ENCODE peak calls at places on chromosomes 5 and 9, in six cellular contexts. One of them, this sample, is unnamed.

GRCh38 chr5:143550985-143551630 is 147.6 kb upstream of the NR3C1 start:
- DNase-seq in NB4: no peak
- DNase-seq in endothelial cell: no peak
- DNase-seq in Panc1: no peak
- DNase-seq in H9: no peak
- DNase-seq in neural crest cell: no peak
- DNase-seq in this sample: no peak

GRCh38 chr5:107670927-107671741 is at the start of gene EFNA5:
- DNase-seq in NB4: peak; percentile 16
- DNase-seq in endothelial cell: peak; percentile 55
- DNase-seq in Panc1: no peak
- DNase-seq in H9: peak; percentile 66
- DNase-seq in neural crest cell: peak; percentile 35
- DNase-seq in this sample: peak; percentile 73

GRCh38 chr5:111720333-111720890 is 36.6 kb downstream of the NREP start:
- DNase-seq in NB4: no peak
- DNase-seq in endothelial cell: no peak
- DNase-seq in Panc1: no peak
- DNase-seq in H9: no peak
- DNase-seq in neural crest cell: no peak
- DNase-seq in this sample: no peak

GRCh38 chr9:38068866-38069628 is at the start of gene SHB:
- DNase-seq in NB4: peak; percentile 68
- DNase-seq in endothelial cell: peak; percentile 80
- DNase-seq in Panc1: no peak
- DNase-seq in H9: peak; percentile 86
- DNase-seq in neural crest cell: peak; percentile 62
- DNase-seq in this sample: peak; percentile 83

GRCh38 chr9:122821278-122821952 is 7.0 kb downstream of the PDCL start:
- DNase-seq in NB4: peak; percentile 68
- DNase-seq in endothelial cell: no peak
- DNase-seq in Panc1: no peak
- DNase-seq in H9: no peak
- DNase-seq in neural crest cell: no peak
- DNase-seq in this sample: no peak

GRCh38 chr5:177312649-177313181 is 1.0 kb upstream of the MXD3 start:
- DNase-seq in NB4: no peak
- DNase-seq in endothelial cell: no peak
- DNase-seq in Panc1: no peak
- DNase-seq in H9: peak; percentile 84
- DNase-seq in neural crest cell: no peak
- DNase-seq in this sample: peak; percentile 75

GRCh38 chr5:72234265-72234700 is 85.8 kb downstream of the MRPS27 start:
- DNase-seq in NB4: peak; percentile 89
- DNase-seq in endothelial cell: no peak
- DNase-seq in Panc1: no peak
- DNase-seq in H9: no peak
- DNase-seq in neural crest cell: no peak
- DNase-seq in this sample: no peak

GRCh38 chr5:169837686-169838085 is 142.6 kb downstream of the INSYN2B start:
- DNase-seq in NB4: no peak
- DNase-seq in endothelial cell: no peak
- DNase-seq in Panc1: no peak
- DNase-seq in H9: no peak
- DNase-seq in neural crest cell: no peak
- DNase-seq in this sample: no peak

GRCh38 chr9:2934241-2934650 is 90.4 kb upstream of the PUM3 start:
- DNase-seq in NB4: no peak
- DNase-seq in endothelial cell: no peak
- DNase-seq in Panc1: no peak
- DNase-seq in H9: peak; percentile 35
- DNase-seq in neural crest cell: no peak
- DNase-seq in this sample: no peak

GRCh38 chr5:138336952-138337684 is 948 bp upstream of the FAM53C start:
- DNase-seq in NB4: peak; percentile 84
- DNase-seq in endothelial cell: peak; percentile 75
- DNase-seq in Panc1: peak; percentile 90
- DNase-seq in H9: no peak
- DNase-seq in neural crest cell: no peak
- DNase-seq in this sample: peak; percentile 79

GRCh38 chr9:2486988-2487387 is 134.6 kb upstream of the VLDLR start:
- DNase-seq in NB4: peak; percentile 18
- DNase-seq in endothelial cell: no peak
- DNase-seq in Panc1: no peak
- DNase-seq in H9: no peak
- DNase-seq in neural crest cell: no peak
- DNase-seq in this sample: no peak

GRCh38 chr5:151742870-151743294 is 15.5 kb downstream of the ATOX1 start:
- DNase-seq in NB4: peak; percentile 39
- DNase-seq in endothelial cell: peak; percentile 53
- DNase-seq in Panc1: peak; percentile 43
- DNase-seq in H9: peak; percentile 67
- DNase-seq in neural crest cell: peak; percentile 44
- DNase-seq in this sample: no peak

GRCh38 chr5:26031481-26031880 is 1006.9 kb downstream of the CDH9 start:
- DNase-seq in NB4: no peak
- DNase-seq in endothelial cell: no peak
- DNase-seq in Panc1: no peak
- DNase-seq in H9: no peak
- DNase-seq in neural crest cell: no peak
- DNase-seq in this sample: no peak

GRCh38 chr9:104758974-104759373 is 5.0 kb upstream of the NIPSNAP3B start:
- DNase-seq in NB4: peak; percentile 34
- DNase-seq in endothelial cell: no peak
- DNase-seq in Panc1: no peak
- DNase-seq in H9: no peak
- DNase-seq in neural crest cell: no peak
- DNase-seq in this sample: no peak

GRCh38 chr9:86795047-86795437 is 152.3 kb downstream of the GAS1 start:
- DNase-seq in NB4: no peak
- DNase-seq in endothelial cell: no peak
- DNase-seq in Panc1: no peak
- DNase-seq in H9: no peak
- DNase-seq in neural crest cell: no peak
- DNase-seq in this sample: no peak

GRCh38 chr5:169637856-169638190 is 748 bp downstream of the DOCK2 start:
- DNase-seq in NB4: peak; percentile 88
- DNase-seq in endothelial cell: no peak
- DNase-seq in Panc1: no peak
- DNase-seq in H9: no peak
- DNase-seq in neural crest cell: no peak
- DNase-seq in this sample: no peak

GRCh38 chr9:22382331-22382730 is 64.3 kb upstream of the DMRTA1 start:
- DNase-seq in NB4: no peak
- DNase-seq in endothelial cell: no peak
- DNase-seq in Panc1: no peak
- DNase-seq in H9: no peak
- DNase-seq in neural crest cell: no peak
- DNase-seq in this sample: no peak

GRCh38 chr5:95631265-95631957 is 11.5 kb downstream of the GPR150 start:
- DNase-seq in NB4: no peak
- DNase-seq in endothelial cell: no peak
- DNase-seq in Panc1: no peak
- DNase-seq in H9: no peak
- DNase-seq in neural crest cell: no peak
- DNase-seq in this sample: no peak

GRCh38 chr5:173159256-173159655 is 14.9 kb downstream of the BNIP1 start:
- DNase-seq in NB4: no peak
- DNase-seq in endothelial cell: no peak
- DNase-seq in Panc1: no peak
- DNase-seq in H9: no peak
- DNase-seq in neural crest cell: no peak
- DNase-seq in this sample: no peak

GRCh38 chr5:108164574-108164973 is 217.3 kb downstream of the FBXL17 start:
- DNase-seq in NB4: no peak
- DNase-seq in endothelial cell: no peak
- DNase-seq in Panc1: no peak
- DNase-seq in H9: no peak
- DNase-seq in neural crest cell: no peak
- DNase-seq in this sample: no peak

GRCh38 chr5:10691826-10692785 is 68.9 kb downstream of the DAP start:
- DNase-seq in NB4: no peak
- DNase-seq in endothelial cell: no peak
- DNase-seq in Panc1: no peak
- DNase-seq in H9: no peak
- DNase-seq in neural crest cell: no peak
- DNase-seq in this sample: no peak

GRCh38 chr9:99377790-99378775 is 156.0 kb downstream of the SEC61B start:
- DNase-seq in NB4: no peak
- DNase-seq in endothelial cell: no peak
- DNase-seq in Panc1: no peak
- DNase-seq in H9: no peak
- DNase-seq in neural crest cell: no peak
- DNase-seq in this sample: no peak

GRCh38 chr5:174520420-174521396 is 203.7 kb upstream of the MSX2 start:
- DNase-seq in NB4: no peak
- DNase-seq in endothelial cell: no peak
- DNase-seq in Panc1: no peak
- DNase-seq in H9: peak; percentile 66
- DNase-seq in neural crest cell: peak; percentile 20
- DNase-seq in this sample: no peak
- TF ChIP-seq CTCF in NB4: no peak
- TF ChIP-seq CTCF in endothelial cell: no peak
- TF ChIP-seq CTCF in Panc1: no peak
- TF ChIP-seq CTCF in H9: no peak
- TF ChIP-seq CTCF in neural crest cell: no peak
- TF ChIP-seq CTCF in this sample: no peak

GRCh38 chr5:141640051-141640415 is 3.2 kb downstream of the RELL2 start:
- DNase-seq in NB4: no peak
- DNase-seq in endothelial cell: no peak
- DNase-seq in Panc1: no peak
- DNase-seq in H9: no peak
- DNase-seq in neural crest cell: no peak
- DNase-seq in this sample: peak; percentile 54

GRCh38 chr5:141638771-141639170 is 2.0 kb downstream of the RELL2 start:
- DNase-seq in NB4: no peak
- DNase-seq in endothelial cell: no peak
- DNase-seq in Panc1: no peak
- DNase-seq in H9: no peak
- DNase-seq in neural crest cell: no peak
- DNase-seq in this sample: no peak

GRCh38 chr5:141640698-141641097 is 3.9 kb downstream of the RELL2 start:
- DNase-seq in NB4: no peak
- DNase-seq in endothelial cell: no peak
- DNase-seq in Panc1: no peak
- DNase-seq in H9: no peak
- DNase-seq in neural crest cell: no peak
- DNase-seq in this sample: peak; percentile 56

GRCh38 chr5:141639357-141640050 is 2.7 kb downstream of the RELL2 start:
- DNase-seq in NB4: no peak
- DNase-seq in endothelial cell: no peak
- DNase-seq in Panc1: no peak
- DNase-seq in H9: no peak
- DNase-seq in neural crest cell: no peak
- DNase-seq in this sample: peak; percentile 54

DNA sequence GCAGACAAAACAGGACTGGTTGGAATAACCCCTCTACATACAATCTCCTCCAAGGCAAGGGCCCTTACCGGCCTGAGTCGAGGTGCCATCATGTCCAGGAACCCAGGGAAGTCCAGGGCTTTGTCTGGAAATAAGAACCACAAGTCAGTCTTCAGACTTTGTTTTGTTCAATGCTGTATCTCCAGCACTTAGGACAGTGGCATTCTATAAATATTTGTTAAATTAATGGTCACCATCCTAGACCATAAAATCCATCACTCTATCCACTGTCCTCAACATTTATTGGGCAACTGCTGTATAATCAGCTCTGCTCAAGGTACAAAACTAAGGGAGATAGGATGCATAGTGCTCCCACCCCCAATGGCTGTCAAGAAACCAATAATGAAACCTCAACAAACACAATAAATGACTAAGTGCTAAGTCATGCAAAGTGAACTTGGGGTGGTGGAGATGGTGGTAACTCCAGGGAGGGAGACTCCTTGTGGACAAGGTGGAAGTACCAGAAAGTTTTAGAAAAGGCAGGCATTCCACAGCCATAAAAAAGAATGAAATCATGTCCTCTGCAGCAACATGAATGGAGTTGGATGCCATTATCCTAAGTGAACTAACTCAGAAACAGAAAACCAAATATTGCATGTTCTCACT is 5.0 kb downstream of the RELL2 start:
- DNase-seq in NB4: peak; percentile 68
- DNase-seq in endothelial cell: no peak
- DNase-seq in Panc1: no peak
- DNase-seq in H9: no peak
- DNase-seq in neural crest cell: no peak
- DNase-seq in this sample: no peak
- TF ChIP-seq CTCF in NB4: peak; percentile 30
- TF ChIP-seq CTCF in endothelial cell: no peak
- TF ChIP-seq CTCF in Panc1: peak; percentile 54
- TF ChIP-seq CTCF in H9: peak; percentile 40
- TF ChIP-seq CTCF in neural crest cell: no peak
- TF ChIP-seq CTCF in this sample: peak; percentile 18

DNA sequence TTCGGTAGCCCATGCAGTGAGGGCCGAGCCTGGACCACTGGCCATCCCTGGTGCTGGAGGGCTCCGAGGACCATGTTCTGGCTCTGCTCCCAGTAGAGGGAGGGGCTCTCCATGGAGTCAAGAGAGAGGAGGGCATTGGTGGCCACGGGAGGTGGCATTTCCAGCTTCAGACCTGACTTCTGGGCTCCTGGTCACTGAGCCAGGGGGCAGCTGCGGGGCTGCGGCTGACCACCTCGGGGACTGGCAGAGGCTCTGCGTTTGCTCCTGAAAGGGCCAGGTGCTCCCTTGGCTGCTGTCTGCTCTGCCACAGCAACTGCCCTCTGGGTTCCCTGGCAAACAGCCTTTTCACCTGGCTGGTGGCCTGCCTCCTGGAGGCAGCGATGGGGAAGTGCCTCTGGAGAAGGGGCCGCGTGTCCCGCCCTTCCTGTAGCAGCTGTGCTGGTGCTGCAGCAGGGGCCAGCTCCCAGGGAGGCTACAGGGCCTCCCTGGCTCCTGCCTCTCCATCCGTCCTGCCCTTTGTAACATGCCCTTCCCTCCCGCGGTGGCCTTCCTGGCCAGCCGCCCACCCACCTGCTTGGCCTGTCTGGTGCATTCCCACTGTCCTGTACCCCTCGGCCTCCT is 144.6 kb downstream of the CACNA1B start:
- DNase-seq in NB4: peak; percentile 40
- DNase-seq in endothelial cell: peak; percentile 66
- DNase-seq in Panc1: no peak
- DNase-seq in H9: peak; percentile 92
- DNase-seq in neural crest cell: no peak
- DNase-seq in this sample: no peak
- TF ChIP-seq CTCF in NB4: peak; percentile 46
- TF ChIP-seq CTCF in endothelial cell: peak; percentile 68
- TF ChIP-seq CTCF in Panc1: peak; percentile 78
- TF ChIP-seq CTCF in H9: peak; percentile 83
- TF ChIP-seq CTCF in neural crest cell: peak; percentile 61
- TF ChIP-seq CTCF in this sample: peak; percentile 65

DNA sequence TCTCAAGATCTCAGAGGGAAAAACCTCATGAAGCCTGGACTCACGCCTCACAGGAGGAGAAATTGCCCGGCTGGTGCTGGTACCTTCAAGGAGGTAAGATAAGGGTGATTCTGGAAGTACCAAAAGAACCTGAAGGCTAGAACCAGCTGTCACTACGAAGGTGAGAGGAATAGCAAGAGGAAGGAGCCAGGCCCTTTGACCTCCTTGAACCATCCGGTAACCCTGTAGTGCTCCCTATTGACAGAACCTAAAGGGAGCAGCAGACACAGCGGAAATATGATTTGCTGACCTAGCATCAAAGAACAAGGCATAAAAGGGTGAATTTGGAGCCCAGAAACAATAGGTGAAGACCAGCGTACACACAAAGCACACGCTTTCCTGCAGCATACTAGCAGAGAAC is 92.2 kb downstream of the DOCK8 start:
- DNase-seq in NB4: peak; percentile 84
- DNase-seq in endothelial cell: peak; percentile 28
- DNase-seq in Panc1: no peak
- DNase-seq in H9: peak; percentile 35
- DNase-seq in neural crest cell: no peak
- DNase-seq in this sample: no peak
- TF ChIP-seq CTCF in NB4: peak; percentile 90
- TF ChIP-seq CTCF in endothelial cell: no peak
- TF ChIP-seq CTCF in Panc1: no peak
- TF ChIP-seq CTCF in H9: peak; percentile 59
- TF ChIP-seq CTCF in neural crest cell: no peak
- TF ChIP-seq CTCF in this sample: no peak